ENCODE peak calls at places on chromosomes 4 and X, in nine cellular contexts. R, T, W, H, X, J, G, Z and B are unnamed samples.

GRCh38 chr4:141486375-141486997 is 149.9 kb upstream of the IL15 start:
- DNase-seq in R (no peak), T (no peak), W (no peak), H (no peak), X (peak; percentile 86), J (no peak), G (no peak), Z (no peak), B (no peak)

GRCh38 chrX:1147641-1148515 is 64.6 kb downstream of the CRLF2 start:
- DNase-seq in R (no peak), T (no peak), W (no peak), H (no peak), X (no peak), J (no peak), G (no peak), Z (no peak), B (no peak)

GRCh38 chrX:68732906-68733493 is 85.5 kb downstream of the STARD8 start:
- DNase-seq in R (peak; percentile 69), T (peak; percentile 66), W (peak; percentile 52), H (no peak), X (peak; percentile 17), J (no peak), G (peak; percentile 18), Z (peak; percentile 64), B (no peak)

GRCh38 chrX:1427756-1428155 is 25.0 kb downstream of the ASMTL start:
- DNase-seq in R (peak; percentile 43), T (no peak), W (no peak), H (peak; percentile 16), X (no peak), J (no peak), G (no peak), Z (peak; percentile 14), B (no peak)

GRCh38 chr4:48175328-48175727 is 41.3 kb upstream of the TXK start:
- DNase-seq in R (no peak), T (no peak), W (no peak), H (no peak), X (no peak), J (no peak), G (no peak), Z (no peak), B (no peak)

GRCh38 chr4:106898621-106899230 is 137.4 kb downstream of the DKK2 start:
- DNase-seq in R (no peak), T (no peak), W (no peak), H (no peak), X (peak; percentile 39), J (peak; percentile 43), G (no peak), Z (no peak), B (no peak)

GRCh38 chrX:9339603-9340569 is 125.0 kb upstream of the TBL1X start:
- DNase-seq in R (no peak), T (peak; percentile 46), W (peak; percentile 26), H (no peak), X (no peak), J (no peak), G (peak; percentile 16), Z (peak; percentile 40), B (no peak)

GRCh38 chr4:152102184-152103000 is 341.6 kb upstream of the GATB start:
- DNase-seq in R (no peak), T (no peak), W (no peak), H (no peak), X (peak; percentile 83), J (peak; percentile 32), G (no peak), Z (no peak), B (no peak)

GRCh38 chr4:104571341-104571740 is 76.6 kb upstream of the CXXC4 start:
- DNase-seq in R (no peak), T (no peak), W (no peak), H (no peak), X (peak; percentile 36), J (no peak), G (no peak), Z (no peak), B (no peak)

GRCh38 chr4:98522603-98523395 is 135.6 kb downstream of the TSPAN5 start:
- DNase-seq in R (no peak), T (no peak), W (no peak), H (no peak), X (peak; percentile 98), J (no peak), G (no peak), Z (no peak), B (no peak)

GRCh38 chrX:20066968-20067708 is 49.6 kb downstream of the MAP7D2 start:
- DNase-seq in R (no peak), T (no peak), W (no peak), H (no peak), X (peak; percentile 57), J (peak; percentile 12), G (no peak), Z (no peak), B (no peak)

GRCh38 chr4:153448003-153448731 is 18.0 kb upstream of the TMEM131L start:
- DNase-seq in R (no peak), T (no peak), W (no peak), H (no peak), X (peak; percentile 37), J (no peak), G (no peak), Z (no peak), B (no peak)

GRCh38 chrX:141652315-141652714 is 46.2 kb downstream of the SPANXD start:
- DNase-seq in R (no peak), T (no peak), W (no peak), H (no peak), X (no peak), J (no peak), G (no peak), Z (no peak), B (no peak)

GRCh38 chrX:46262299-46262698 is 282.9 kb downstream of the ZNF674 start:
- DNase-seq in R (no peak), T (no peak), W (no peak), H (no peak), X (no peak), J (no peak), G (no peak), Z (no peak), B (no peak)

GRCh38 chr4:183722738-183723560 is 63.9 kb downstream of the TRAPPC11 start:
- DNase-seq in R (peak; percentile 76), T (peak; percentile 72), W (peak; percentile 8), H (no peak), X (peak; percentile 37), J (no peak), G (no peak), Z (peak; percentile 69), B (peak; percentile 56)

GRCh38 chrX:83916525-83916924 is 55.6 kb downstream of the CYLC1 start:
- DNase-seq in R (no peak), T (no peak), W (no peak), H (no peak), X (no peak), J (peak; percentile 5), G (no peak), Z (no peak), B (no peak)

GRCh38 chrX:143873343-143873742 is 10.5 kb upstream of the UBE2NL start:
- DNase-seq in R (no peak), T (no peak), W (no peak), H (no peak), X (peak; percentile 28), J (no peak), G (no peak), Z (no peak), B (no peak)

GRCh38 chr4:11297201-11297600 is 131.5 kb downstream of the HS3ST1 start:
- DNase-seq in R (no peak), T (no peak), W (no peak), H (no peak), X (peak; percentile 71), J (no peak), G (no peak), Z (no peak), B (no peak)

GRCh38 chr4:69731826-69732225 is 28.6 kb downstream of the SULT1B1 start:
- DNase-seq in R (no peak), T (no peak), W (no peak), H (no peak), X (no peak), J (no peak), G (no peak), Z (no peak), B (no peak)

GRCh38 chr4:101251261-101251660 is 96.1 kb downstream of the PPP3CA start:
- DNase-seq in R (no peak), T (no peak), W (no peak), H (no peak), X (no peak), J (no peak), G (no peak), Z (no peak), B (no peak)

GRCh38 chrX:130171446-130172126 is at the start of gene RAB33A:
- DNase-seq in R (peak; percentile 44), T (peak; percentile 24), W (peak; percentile 29), H (peak; percentile 60), X (peak; percentile 28), J (no peak), G (no peak), Z (peak; percentile 52), B (peak; percentile 18)

GRCh38 chrX:55220119-55220794 is at the start of gene PAGE5:
- DNase-seq in R (no peak), T (no peak), W (no peak), H (no peak), X (no peak), J (no peak), G (no peak), Z (no peak), B (no peak)

GRCh38 chrX:24266996-24267395 is 46.9 kb downstream of the SUPT20HL2 start:
- DNase-seq in R (no peak), T (no peak), W (no peak), H (no peak), X (peak; percentile 48), J (no peak), G (no peak), Z (no peak), B (no peak)

GRCh38 chrX:136176399-136176825 is 29.1 kb downstream of the FHL1 start:
- DNase-seq in R (no peak), T (no peak), W (no peak), H (no peak), X (peak; percentile 88), J (peak; percentile 66), G (no peak), Z (no peak), B (no peak)

GRCh38 chr4:24988776-24989175 is 42.0 kb downstream of the LGI2 start:
- DNase-seq in R (no peak), T (no peak), W (no peak), H (no peak), X (peak; percentile 32), J (no peak), G (no peak), Z (no peak), B (no peak)

GRCh38 chrX:129565046-129565649 is 25.1 kb downstream of the OCRL start:
- DNase-seq in R (no peak), T (no peak), W (no peak), H (no peak), X (peak; percentile 19), J (no peak), G (no peak), Z (no peak), B (no peak)

GRCh38 chr4:76733380-76733779 is 164.6 kb downstream of the SOWAHB start:
- DNase-seq in R (no peak), T (no peak), W (no peak), H (no peak), X (no peak), J (no peak), G (no peak), Z (no peak), B (no peak)

GRCh38 chr4:15914291-15914690 is 24.2 kb downstream of the FGFBP1 start:
- DNase-seq in R (no peak), T (no peak), W (no peak), H (no peak), X (peak; percentile 90), J (no peak), G (no peak), Z (no peak), B (no peak)

GRCh38 chrX:72046447-72046846 is 85.3 kb downstream of the RTL5 start:
- DNase-seq in R (no peak), T (no peak), W (no peak), H (no peak), X (peak; percentile 52), J (no peak), G (no peak), Z (no peak), B (no peak)

GRCh38 chr4:185535818-185536729 is 767 bp upstream of the PDLIM3 start:
- DNase-seq in R (no peak), T (peak; percentile 65), W (no peak), H (no peak), X (peak; percentile 26), J (no peak), G (no peak), Z (no peak), B (no peak)